ENCODE peak calls at places on chromosomes 16 and 17, in five cellular contexts. P, N, S, B and I are unnamed samples.
A peak's percentile ranks its signal among the peaks of the same experiment; 100 is the strongest.

GRCh38 chr17:65712383-65713267 is 151.2 kb upstream of the AXIN2 start:
- DNase-seq in S (no peak), N (no peak), B (no peak), P (peak; percentile 7), I (no peak)

GRCh38 chr17:4959261-4959965 is 8.2 kb downstream of the SPAG7 start:
- DNase-seq in B (no peak), N (no peak), P (no peak), S (no peak), I (peak; percentile 53)

GRCh38 chr16:9415588-9415987 is 324.1 kb downstream of the HAPSTR1 start:
- DNase-seq in P (no peak), S (no peak), N (no peak), B (no peak), I (no peak)

GRCh38 chr16:10976663-10977062 is 32.3 kb downstream of the CLEC16A start:
- DNase-seq in S (no peak), P (no peak), N (no peak), B (no peak), I (no peak)

GRCh38 chr17:10217916-10218315 is 19.5 kb upstream of the GAS7 start:
- DNase-seq in N (peak; percentile 31), P (peak; percentile 76), S (no peak), B (no peak), I (no peak)

GRCh38 chr17:44389723-44390202 is 314 bp upstream of the ITGA2B start:
- DNase-seq in S (no peak), N (peak; percentile 41), B (no peak), P (no peak), I (no peak)

GRCh38 chr17:38460082-38460715 is 31.9 kb downstream of the ARHGAP23 start:
- DNase-seq in S (no peak), P (no peak), B (no peak), N (no peak), I (no peak)

GRCh38 chr16:85610446-85611204 is 2.5 kb upstream of the GSE1 start:
- DNase-seq in S (peak; percentile 90), P (peak; percentile 79), N (peak; percentile 93), B (peak; percentile 84), I (peak; percentile 80)

GRCh38 chr17:6596076-6596475 is 39.7 kb upstream of the PITPNM3 start:
- DNase-seq in N (no peak), B (no peak), P (no peak), S (no peak), I (peak; percentile 66)

GRCh38 chr16:68490829-68491575 is 42.7 kb upstream of the SMPD3 start:
- DNase-seq in P (no peak), N (no peak), S (no peak), B (no peak), I (no peak)

GRCh38 chr16:23434380-23434779 is 18.6 kb downstream of the COG7 start:
- DNase-seq in B (peak; percentile 62), N (no peak), S (no peak), P (peak; percentile 82), I (peak; percentile 83)

GRCh38 chr17:48162946-48163506 is 55.5 kb downstream of the SNX11 start:
- DNase-seq in N (no peak), B (no peak), P (no peak), S (no peak), I (peak; percentile 84)

GRCh38 chr16:56606071-56606687 is 2.2 kb upstream of the MT2A start:
- DNase-seq in B (no peak), N (peak; percentile 77), S (no peak), P (no peak), I (no peak)

DNA sequence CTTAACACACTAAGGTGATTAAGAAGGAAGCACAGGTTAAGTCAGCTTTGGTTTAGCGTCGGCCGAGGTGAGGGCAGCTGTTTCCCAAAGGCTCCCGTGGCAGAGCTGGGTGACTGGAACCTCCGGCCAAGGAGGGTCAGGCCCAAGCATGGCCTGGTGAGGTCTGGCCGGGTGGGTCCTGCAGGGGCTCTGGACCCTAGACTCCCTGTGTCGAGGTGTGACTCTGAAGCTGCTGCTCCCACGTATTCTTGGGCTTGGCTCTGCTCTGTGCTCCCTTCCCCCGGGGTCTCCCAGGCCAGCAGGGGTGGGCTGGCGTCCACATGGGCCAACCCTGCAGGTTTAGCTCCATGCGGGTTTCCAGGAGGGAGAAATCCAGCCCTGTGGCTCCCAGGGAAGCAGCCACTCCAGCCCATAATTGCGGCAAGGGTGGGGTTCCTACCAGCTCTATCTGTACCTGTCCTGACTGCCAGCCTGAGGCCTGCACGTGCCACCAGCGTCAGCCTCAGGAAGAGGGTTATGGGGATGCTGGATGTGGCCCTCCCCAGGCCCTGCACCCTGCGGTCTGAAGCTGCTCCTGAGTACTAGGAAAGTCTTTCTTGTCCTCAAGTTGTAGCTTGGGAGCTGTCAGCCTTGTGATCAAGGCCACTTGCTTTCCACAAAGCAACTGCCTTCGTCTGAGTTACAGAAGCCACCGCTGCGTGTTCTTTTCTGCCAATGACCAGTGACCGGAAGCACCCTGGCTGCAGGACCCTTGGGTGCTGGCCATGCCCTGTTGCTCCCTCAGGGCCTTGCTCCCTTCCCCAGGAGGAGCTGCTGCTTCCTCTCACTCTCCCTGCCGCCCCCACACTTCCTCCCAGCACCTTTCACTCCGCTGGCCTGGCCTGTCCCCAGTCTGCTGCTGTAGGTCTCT is 4.8 kb downstream of the CDK5R1 start:
- DNase-seq in N (no peak), P (no peak), B (no peak), S (no peak), I (no peak)
- H3K4me1 ChIP-seq in N (peaks cover 29% of the 10 kb centered on the region), P (peaks cover 7% of the 10 kb centered on the region), B (peaks cover 21% of the 10 kb centered on the region), S (peaks cover 5% of the 10 kb centered on the region), I (peaks cover 3% of the 10 kb centered on the region)

GRCh38 chr17:3669548-3669947 is 936 bp downstream of the EMC6 start:
- DNase-seq in N (no peak), P (no peak), B (no peak), S (no peak), I (no peak)

GRCh38 chr17:3667366-3668278 is 756 bp downstream of the TAX1BP3 start:
- DNase-seq in P (peak; percentile 93), N (peak; percentile 94), B (no peak), S (peak; percentile 93), I (peak; percentile 83)

GRCh38 chr17:3666516-3666915 is 1.9 kb downstream of the TAX1BP3 start:
- DNase-seq in P (no peak), S (no peak), N (no peak), B (no peak), I (no peak)

GRCh38 chr17:3668279-3669084 is at the start of the genes EMC6 and TAX1BP3:
- DNase-seq in N (peak; percentile 99), B (peak; percentile 99), P (peak; percentile 97), S (peak; percentile 99), I (peak; percentile 95)

DNA sequence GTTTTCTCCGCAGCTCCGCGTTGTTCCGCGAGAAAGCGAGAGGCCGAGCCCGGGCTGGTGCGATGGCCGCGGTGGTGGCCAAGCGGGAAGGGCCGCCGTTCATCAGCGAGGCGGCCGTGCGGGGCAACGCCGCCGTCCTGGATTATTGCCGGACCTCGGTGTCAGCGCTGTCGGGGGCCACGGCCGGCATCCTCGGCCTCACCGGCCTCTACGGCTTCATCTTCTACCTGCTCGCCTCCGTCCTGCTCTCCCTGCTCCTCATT is 404 bp downstream of the EMC6 start:
- DNase-seq in N (no peak), B (no peak), P (no peak), S (no peak), I (no peak)
- H3K27ac ChIP-seq in N (peak overlapping the region; percentile 98), B (no peak overlapping the region), P (peak overlapping the region; percentile 93), S (peak overlapping the region; percentile 55), I (peak overlapping the region; percentile 63)

DNA sequence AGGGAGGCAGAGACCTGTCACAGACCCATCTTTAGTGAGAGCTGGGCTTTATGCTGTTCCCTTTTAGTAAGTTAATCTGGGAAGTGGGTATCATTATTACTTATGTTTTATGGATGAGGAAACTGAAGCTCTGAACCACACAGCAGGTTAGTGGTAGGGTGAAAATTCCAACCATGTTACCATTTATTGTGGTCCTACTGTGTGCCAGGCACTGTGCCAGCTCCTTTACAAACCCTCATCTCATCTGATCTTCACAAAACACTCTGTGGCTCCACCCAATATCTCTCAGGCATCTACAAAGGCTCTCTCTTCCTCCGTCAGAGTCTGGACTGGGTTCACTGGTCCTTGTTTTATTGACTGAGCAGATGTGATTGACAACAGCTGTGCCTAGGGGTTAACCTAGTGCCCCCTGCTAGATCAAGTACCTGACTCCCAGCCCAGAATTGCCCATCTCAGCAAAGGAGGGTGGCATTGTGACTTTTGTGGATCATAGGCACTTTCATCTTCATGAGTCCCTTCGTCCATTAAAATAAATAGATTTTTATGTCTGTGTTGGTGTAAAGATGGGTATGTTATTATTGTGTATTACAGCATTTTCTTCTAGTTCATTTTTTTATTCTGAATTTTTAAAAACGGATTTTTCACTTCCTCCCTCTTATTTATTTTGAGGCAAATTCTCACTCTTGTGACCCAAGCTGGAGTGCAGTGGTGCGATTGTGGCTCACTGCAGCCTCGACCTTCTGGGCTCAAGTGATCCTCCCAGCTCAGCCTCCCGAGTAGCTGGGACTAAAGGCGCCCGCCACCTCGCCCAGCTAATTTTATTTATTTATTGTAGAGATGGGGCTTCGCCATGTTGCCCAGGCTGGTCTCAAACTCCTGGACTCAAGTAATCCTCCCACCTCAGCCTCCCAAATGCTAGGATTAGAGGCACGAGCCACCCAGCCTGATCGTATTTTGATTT is 3.1 kb downstream of the TGFB1I1 start:
- DNase-seq in S (no peak), P (no peak), N (no peak), B (no peak), I (no peak)
- H3K36me3 ChIP-seq in S (peaks cover 11% of the 10 kb centered on the region), P (peaks cover 45% of the 10 kb centered on the region), N (peaks cover 60% of the 10 kb centered on the region), B (peaks cover 36% of the 10 kb centered on the region), I (peaks cover 34% of the 10 kb centered on the region)

GRCh38 chr16:17416461-17417221 is 54.1 kb downstream of the XYLT1 start:
- DNase-seq in P (peak; percentile 16), N (no peak), S (peak; percentile 63), B (no peak), I (no peak)

GRCh38 chr16:17413508-17413907 is 57.3 kb downstream of the XYLT1 start:
- DNase-seq in B (no peak), P (no peak), N (no peak), S (no peak), I (no peak)

GRCh38 chr16:17414421-17414820 is 56.3 kb downstream of the XYLT1 start:
- DNase-seq in P (no peak), N (no peak), S (no peak), B (no peak), I (no peak)

GRCh38 chr16:17412221-17412620 is 58.5 kb downstream of the XYLT1 start:
- DNase-seq in P (peak; percentile 24), B (peak; percentile 43), N (no peak), S (no peak), I (no peak)

DNA sequence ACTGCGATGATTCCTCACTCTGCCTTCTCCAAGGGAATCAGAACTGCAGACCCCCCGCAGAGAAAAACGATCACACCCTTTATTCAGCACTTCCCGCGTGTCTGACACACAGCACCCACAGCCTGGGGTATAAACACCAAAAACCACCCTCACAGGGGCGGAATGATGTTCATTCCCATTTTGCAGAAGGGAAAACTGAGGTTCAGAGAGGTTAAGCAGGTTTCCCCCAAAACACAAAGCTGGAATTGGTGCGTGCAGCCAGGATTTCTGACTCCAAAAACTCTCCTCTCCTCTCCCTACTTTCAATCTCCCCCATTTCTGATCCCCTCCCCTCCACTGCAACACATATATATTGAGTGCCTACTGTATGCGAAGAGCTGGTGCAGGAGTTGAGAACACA is 55.8 kb downstream of the XYLT1 start:
- DNase-seq in B (no peak), P (no peak), N (no peak), S (no peak), I (no peak)
- H3K4me1 ChIP-seq in B (peaks cover 13% of the 10 kb centered on the region), P (peaks cover 6% of the 10 kb centered on the region), N (peaks cover 3% of the 10 kb centered on the region), S (peaks cover 2% of the 10 kb centered on the region), I (no peaks in the 10 kb centered on the region)

GRCh38 chr16:88780100-88781062 is 4.6 kb downstream of the PIEZO1 start:
- DNase-seq in N (no peak), P (peak; percentile 46), S (no peak), B (no peak), I (no peak)
- H3K27ac ChIP-seq in N (no peak overlapping the region), P (peak overlapping the region; percentile 47), S (no peak overlapping the region), B (no peak overlapping the region), I (no peak overlapping the region)

GRCh38 chr16:4512473-4512872 is 26.1 kb downstream of the CDIP1 start:
- DNase-seq in P (peak; percentile 30), B (no peak), S (peak; percentile 29), N (no peak), I (no peak)
- H3K36me3 ChIP-seq in P (peaks cover 26% of the 10 kb centered on the region), B (peaks cover 69% of the 10 kb centered on the region), S (peaks cover 4% of the 10 kb centered on the region), N (peaks cover 50% of the 10 kb centered on the region), I (peaks cover 17% of the 10 kb centered on the region)